ENCODE peak calls at places on chromosomes 2 and 18, in six cellular contexts. E is hepatocyte, Q is lower lobe of right lung, B is PC-9, D is IMR-90, V is stomach. C is an unnamed sample.
A peak's percentile ranks its signal among the peaks of the same experiment; 100 is the strongest.

GRCh38 chr2:227871375-227871788 is at the start of gene DAW1:
- DNase-seq in B (peak; percentile 62), V (peak; percentile 63), E (no peak), Q (peak; percentile 82), D (peak; percentile 56), C (no peak)

GRCh38 chr18:49861659-49862058 is 48.3 kb upstream of the ACAA2 start:
- DNase-seq in D (no peak), Q (no peak), B (no peak), E (no peak), V (no peak), C (no peak)

GRCh38 chr2:119772128-119772527 is 12.4 kb downstream of the PTPN4 start:
- DNase-seq in V (no peak), E (no peak), B (no peak), D (peak; percentile 56), Q (no peak), C (no peak)

GRCh38 chr2:60818272-60818671 is 62.2 kb downstream of the PAPOLG start:
- DNase-seq in E (no peak), V (no peak), D (peak; percentile 4), Q (no peak), B (no peak), C (no peak)

GRCh38 chr2:8249191-8249590 is 432.7 kb upstream of the ID2 start:
- DNase-seq in V (no peak), Q (no peak), D (no peak), B (no peak), E (no peak), C (no peak)

GRCh38 chr18:72672364-72673151 is 128.4 kb upstream of the CBLN2 start:
- DNase-seq in D (peak; percentile 11), Q (no peak), V (no peak), E (peak; percentile 63), B (no peak), C (no peak)

GRCh38 chr2:176812376-176812775 is 400.2 kb upstream of the HNRNPA3 start:
- DNase-seq in Q (no peak), B (no peak), E (no peak), D (no peak), V (no peak), C (no peak)

GRCh38 chr2:46283693-46284092 is 13.5 kb upstream of the EPAS1 start:
- DNase-seq in D (no peak), Q (no peak), V (no peak), B (no peak), E (no peak), C (no peak)

GRCh38 chr2:174438146-174438886 is 42.8 kb downstream of the SCRN3 start:
- DNase-seq in V (no peak), B (no peak), Q (no peak), D (no peak), E (no peak), C (no peak)

GRCh38 chr18:49321800-49322461 is 138.5 kb downstream of the DYM start:
- DNase-seq in Q (no peak), E (no peak), D (peak; percentile 61), B (no peak), V (no peak), C (peak; percentile 21)

GRCh38 chr2:70371753-70372152 is 69.9 kb upstream of the FAM136A start:
- DNase-seq in E (no peak), B (no peak), D (peak; percentile 69), V (no peak), Q (no peak), C (peak; percentile 46)

GRCh38 chr2:234963785-234964615 is 12.2 kb downstream of the SH3BP4 start:
- DNase-seq in E (no peak), V (peak; percentile 30), B (peak; percentile 90), D (peak; percentile 74), Q (no peak), C (no peak)

GRCh38 chr18:24799720-24800119 is 339.3 kb downstream of the HRH4 start:
- DNase-seq in B (no peak), V (no peak), Q (no peak), D (no peak), E (no peak), C (no peak)

GRCh38 chr2:149065236-149065635 is 26.7 kb downstream of the LYPD6B start:
- DNase-seq in V (no peak), E (no peak), Q (no peak), D (peak; percentile 32), B (no peak), C (no peak)

GRCh38 chr18:75132068-75132467 is 76.9 kb downstream of the PTGR3 start:
- DNase-seq in Q (no peak), D (no peak), B (no peak), V (no peak), E (no peak), C (no peak)

GRCh38 chr2:216829533-216829932 is 30.3 kb downstream of the TNP1 start:
- DNase-seq in B (peak; percentile 26), V (peak; percentile 92), D (peak; percentile 63), E (peak; percentile 68), Q (peak; percentile 53), C (no peak)

GRCh38 chr2:1742680-1743395 is 1.5 kb downstream of the PXDN start:
- DNase-seq in Q (peak; percentile 76), D (peak; percentile 90), E (peak; percentile 88), V (peak; percentile 36), B (peak; percentile 77), C (peak; percentile 80)

DNA sequence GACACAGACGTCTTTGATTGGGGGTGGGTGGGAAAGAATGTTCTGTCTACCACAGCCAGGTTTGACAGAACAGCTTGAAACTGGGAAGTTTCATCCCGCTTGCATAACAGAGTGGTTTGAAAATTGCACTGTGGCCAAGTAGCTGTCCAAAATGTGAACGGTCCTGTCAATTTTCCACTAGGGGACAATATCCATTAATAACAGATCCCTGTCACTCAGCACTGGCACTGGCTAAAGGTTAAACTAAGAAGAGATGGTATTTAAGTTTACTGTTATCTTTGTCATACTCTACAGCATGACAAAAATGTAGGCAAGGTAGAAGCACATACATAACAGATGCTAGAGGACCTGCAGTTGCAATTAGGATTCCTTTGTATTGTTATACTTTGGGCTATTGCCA is 55.6 kb upstream of the ACMSD start:
- DNase-seq in E (peak; percentile 70), V (no peak), B (peak; percentile 13), Q (no peak), D (peak; percentile 6), C (no peak)
- TF ChIP-seq CTCF in E (peak; percentile 60), V (no peak), B (peak; percentile 79), Q (peak; percentile 28), D (no peak), C (no peak)

DNA sequence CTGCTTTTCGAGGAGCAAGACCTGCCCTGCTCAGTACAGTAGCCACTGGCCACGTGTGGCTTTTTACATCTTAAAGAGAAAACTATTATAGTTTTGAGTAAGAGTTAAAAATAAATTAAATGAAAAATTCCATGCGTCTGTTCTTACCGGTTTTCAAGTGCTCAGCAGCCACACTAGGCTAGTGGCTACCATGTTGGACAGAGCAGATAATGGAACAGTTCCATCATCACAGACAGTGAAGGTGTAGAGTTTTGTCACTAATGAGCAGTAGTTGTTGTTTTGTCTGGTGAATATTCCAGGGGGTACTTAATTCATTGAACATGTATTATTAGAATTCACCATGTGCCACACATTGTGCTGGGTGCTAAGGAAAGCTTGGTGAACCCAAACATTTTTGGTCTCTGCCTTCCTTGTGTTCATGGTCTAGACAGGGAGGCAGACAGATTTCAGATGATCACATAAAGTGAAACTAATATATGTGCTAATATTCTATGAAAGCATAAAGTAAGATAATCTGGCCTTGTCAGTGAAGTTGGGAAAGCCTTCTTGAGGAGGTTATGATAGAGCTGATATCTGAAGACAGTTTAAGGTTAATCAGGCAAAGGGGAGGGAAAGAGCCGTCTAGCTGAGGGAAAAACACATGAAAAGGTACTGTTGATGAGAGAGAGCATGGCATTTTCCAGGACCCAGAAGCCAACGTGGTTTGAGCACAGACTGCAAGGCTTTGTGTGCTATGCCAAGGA is 1.4 kb downstream of the ALMS1 start:
- DNase-seq in B (no peak), Q (no peak), E (no peak), V (no peak), D (no peak), C (no peak)
- H3K4me3 ChIP-seq in B (peak overlapping the region; percentile 99), Q (peak overlapping the region; percentile 90), E (peak overlapping the region; percentile 92), V (peak overlapping the region; percentile 87), D (peak overlapping the region; percentile 96), C (peak overlapping the region; percentile 91)

GRCh38 chr2:170715062-170715931 is at the start of gene SP5:
- DNase-seq in V (peak; percentile 86), B (peak; percentile 66), D (peak; percentile 29), E (peak; percentile 81), Q (peak; percentile 79), C (no peak)
- H3K27me3 ChIP-seq in V (peaks cover 98% of the 10 kb centered on the region), B (no peaks in the 10 kb centered on the region), D (peaks cover 79% of the 10 kb centered on the region), E (peaks cover 84% of the 10 kb centered on the region), Q (peaks cover 76% of the 10 kb centered on the region), C (peaks cover 44% of the 10 kb centered on the region)

GRCh38 chr18:52343138-52343537 is 3.1 kb downstream of the DCC start:
- DNase-seq in Q (no peak), B (no peak), D (peak; percentile 2), V (no peak), E (peak; percentile 18), C (no peak)
- TF ChIP-seq CTCF in Q (no peak), B (no peak), D (no peak), V (no peak), E (peak; percentile 39), C (no peak)

GRCh38 chr2:73114273-73114867 is 1.6 kb upstream of the RAB11FIP5 start:
- DNase-seq in Q (no peak), D (peak; percentile 70), B (no peak), V (no peak), E (no peak), C (no peak)
- H3K4me3 ChIP-seq in Q (no peak overlapping the region), D (no peak overlapping the region), B (no peak overlapping the region), V (no peak overlapping the region), E (no peak overlapping the region), C (no peak overlapping the region)

DNA sequence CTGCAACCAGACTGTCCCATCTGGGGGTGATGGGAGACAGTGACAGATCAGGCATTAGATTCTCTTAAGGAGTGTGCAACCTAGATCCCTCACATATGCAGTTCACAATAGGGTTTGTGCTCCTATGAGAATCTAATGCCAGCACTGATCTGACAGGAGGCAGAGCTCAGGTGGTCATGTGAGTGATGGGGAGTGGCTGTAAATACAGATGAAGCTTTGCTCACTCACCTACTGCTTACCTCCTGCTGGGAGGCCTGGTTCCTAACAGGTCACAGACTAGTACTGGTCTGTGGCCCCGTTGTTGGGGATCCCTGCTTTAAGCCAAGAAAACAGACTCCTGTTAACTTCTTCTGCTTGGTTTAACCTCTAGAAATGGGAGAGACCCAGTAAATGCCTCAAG is 3.2 kb downstream of the CYP27A1 start:
- DNase-seq in B (no peak), E (peak; percentile 64), D (no peak), Q (no peak), V (no peak), C (no peak)
- H3K27me3 ChIP-seq in B (no peaks in the 10 kb centered on the region), E (no peaks in the 10 kb centered on the region), D (no peaks in the 10 kb centered on the region), Q (no peaks in the 10 kb centered on the region), V (peaks cover 11% of the 10 kb centered on the region), C (no peaks in the 10 kb centered on the region)

DNA sequence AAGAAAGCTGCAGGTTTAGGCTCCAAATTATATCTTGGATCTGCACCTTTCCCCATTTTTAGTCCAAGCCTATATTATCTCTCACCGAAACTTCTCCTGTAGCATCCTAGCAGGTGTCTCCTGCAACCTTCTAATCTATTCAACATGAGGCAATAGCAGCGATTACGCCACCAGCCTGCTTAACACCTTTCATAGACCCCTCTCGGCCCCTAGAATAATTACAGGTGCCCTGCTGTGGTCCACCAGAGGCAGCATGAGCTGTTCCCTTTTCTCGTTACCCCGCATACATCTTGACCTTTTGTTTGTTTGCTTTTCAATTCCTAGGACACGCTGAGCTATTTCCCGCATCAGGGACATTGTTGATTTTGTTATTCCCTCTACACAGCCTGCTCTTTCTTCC is 361.9 kb downstream of the CYRIA start:
- DNase-seq in E (no peak), B (no peak), D (no peak), Q (no peak), V (no peak), C (no peak)
- TF ChIP-seq CTCF in E (no peak), B (no peak), D (no peak), Q (no peak), V (no peak), C (no peak)

C was measured in BJ.